ENCODE peak calls at places on chromosome 3, in five cellular contexts. Y is tibial artery, Z is lung, B is stomach, V is Peyer's patch. N is an unnamed sample. For H3K4me1 and H3K27me3, the result is how much of the 10 kb centered on the place peaks cover.

GRCh38 chr3:35946121-35946856 is 307.0 kb downstream of the ARPP21 start:
- DNase-seq in V (no peak), B (no peak), Z (no peak), Y (no peak), N (peak)

GRCh38 chr3:45554001-45554691 is 40.4 kb upstream of the LIMD1 start:
- DNase-seq in V (no peak), Z (no peak), B (peak), Y (no peak), N (no peak)

GRCh38 chr3:111045564-111045963 is 26.1 kb upstream of the NECTIN3 start:
- DNase-seq in V (no peak), Z (no peak), Y (no peak), B (no peak), N (no peak)

GRCh38 chr3:24117508-24117907 is 172.4 kb downstream of the NR1D2 start:
- DNase-seq in Z (no peak), V (no peak), B (no peak), Y (no peak), N (no peak)

GRCh38 chr3:149487598-149488197 is 13.2 kb downstream of the TM4SF4 start:
- DNase-seq in V (no peak), B (no peak), Y (no peak), Z (no peak), N (no peak)

GRCh38 chr3:123616593-123616992 is 31.7 kb upstream of the HACD2 start:
- DNase-seq in B (no peak), Y (no peak), Z (no peak), V (no peak), N (no peak)

GRCh38 chr3:63976166-63976861 is 47.0 kb downstream of the PSMD6 start:
- DNase-seq in B (no peak), V (no peak), Y (no peak), Z (no peak), N (peak)

GRCh38 chr3:176919836-176920760 is 277.2 kb downstream of the TBL1XR1 start:
- DNase-seq in Y (no peak), B (no peak), V (no peak), Z (no peak), N (peak)

GRCh38 chr3:65967376-65967775 is 71.3 kb downstream of the MAGI1 start:
- DNase-seq in B (no peak), Z (no peak), V (no peak), Y (no peak), N (no peak)

GRCh38 chr3:160827516-160827915 is 71.5 kb downstream of the PPM1L start:
- DNase-seq in B (no peak), Y (no peak), V (no peak), Z (no peak), N (no peak)

GRCh38 chr3:182921665-182922355 is 58.5 kb downstream of the DCUN1D1 start:
- DNase-seq in B (no peak), Y (no peak), V (no peak), Z (no peak), N (no peak)

GRCh38 chr3:184563569-184563925 is 2.0 kb downstream of the EPHB3 start:
- DNase-seq in Y (no peak), B (no peak), V (peak), Z (no peak), N (peak)

GRCh38 chr3:127535901-127536817 is 54.4 kb downstream of the TPRA1 start:
- DNase-seq in Z (no peak), Y (peak), B (peak), V (peak), N (no peak)

GRCh38 chr3:135966349-135966695 is 794 bp downstream of the PPP2R3A start:
- DNase-seq in Z (no peak), Y (no peak), V (no peak), B (no peak), N (no peak)

GRCh38 chr3:49161197-49161596 is 4.9 kb downstream of the CCDC71 start:
- DNase-seq in B (no peak), Z (no peak), V (no peak), Y (no peak), N (no peak)

GRCh38 chr3:49158792-49159191 is 7.3 kb downstream of the CCDC71 start:
- DNase-seq in Z (no peak), B (no peak), Y (no peak), V (no peak), N (no peak)

GRCh38 chr3:49157289-49157688 is 8.8 kb downstream of the CCDC71 start:
- DNase-seq in Z (no peak), B (no peak), V (no peak), Y (no peak), N (no peak)

GRCh38 chr3:49161808-49162530 is 4.2 kb downstream of the CCDC71 start:
- DNase-seq in Z (no peak), V (no peak), B (no peak), Y (no peak), N (no peak)

DNA sequence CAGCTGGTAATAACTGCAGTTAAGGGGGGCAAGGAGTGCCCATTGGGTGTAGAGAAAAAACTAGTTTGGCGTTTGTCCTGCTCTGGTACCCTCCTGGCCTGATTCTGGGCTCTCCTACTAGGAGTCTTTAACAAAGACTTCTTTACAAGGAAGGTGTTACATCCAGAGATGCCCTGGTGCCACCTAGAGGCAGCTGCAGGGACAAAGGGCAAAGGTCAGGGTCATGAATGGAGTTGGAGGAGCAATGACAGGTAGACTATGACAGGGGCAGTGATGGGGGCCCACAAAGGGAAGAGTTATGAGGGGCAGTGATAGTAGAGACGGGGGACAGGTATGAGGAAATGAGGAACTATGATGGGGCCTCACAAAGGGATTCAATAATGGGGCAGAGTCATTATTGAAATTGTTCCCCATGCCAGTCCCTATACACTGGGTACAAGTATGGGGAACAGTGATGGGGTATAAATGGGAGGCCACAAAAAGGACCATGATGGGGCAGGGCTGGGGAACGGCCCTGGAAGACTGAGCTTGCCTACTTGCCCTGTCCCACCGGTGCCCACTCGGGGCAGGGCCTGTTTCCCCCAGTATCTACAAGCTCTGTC is 7.9 kb downstream of the CCDC71 start:
- DNase-seq in Y (no peak), V (peak), Z (peak), B (peak), N (peak)
- TF ChIP-seq CTCF in Y (peak), V (peak), Z (peak), B (no peak), N (peak)

DNA sequence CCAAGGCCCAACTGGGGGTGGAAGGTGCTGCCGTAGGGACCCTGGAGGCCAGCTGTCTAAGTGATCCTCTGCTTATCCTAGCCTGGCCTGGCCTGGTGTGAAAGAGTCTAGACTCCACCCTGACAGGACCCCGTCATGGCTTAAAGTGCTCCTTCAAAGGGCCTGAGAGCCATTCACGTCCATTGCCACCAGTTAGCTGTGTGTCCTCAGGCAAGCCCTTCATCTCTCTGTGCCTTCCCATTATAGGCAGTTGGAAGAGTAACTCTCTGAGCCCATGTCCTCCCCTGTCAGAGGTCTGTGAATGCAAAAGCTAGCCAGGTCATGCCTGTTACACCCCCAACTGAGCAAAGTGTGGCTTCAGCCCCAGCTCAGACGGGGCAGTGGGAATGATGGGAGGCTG is 9.1 kb upstream of the DNAH1 start:
- DNase-seq in V (no peak), B (no peak), Z (no peak), Y (no peak), N (no peak)
- H3K4me1 ChIP-seq in V (under half), B (under half), Z (under half), Y (under half), N (under half)

GRCh38 chr3:181723568-181724431 is 12.1 kb downstream of the SOX2 start:
- DNase-seq in Y (no peak), V (no peak), B (no peak), Z (no peak), N (no peak)
- H3K27me3 ChIP-seq in Y (half or more), V (under half), B (under half), Z (under half), N (half or more)

GRCh38 chr3:122577409-122578028 is at the start of gene PARP15:
- DNase-seq in B (no peak), V (peak), Z (no peak), Y (no peak), N (no peak)
- TF ChIP-seq CTCF in B (no peak), V (no peak), Z (no peak), Y (no peak), N (no peak)

DNA sequence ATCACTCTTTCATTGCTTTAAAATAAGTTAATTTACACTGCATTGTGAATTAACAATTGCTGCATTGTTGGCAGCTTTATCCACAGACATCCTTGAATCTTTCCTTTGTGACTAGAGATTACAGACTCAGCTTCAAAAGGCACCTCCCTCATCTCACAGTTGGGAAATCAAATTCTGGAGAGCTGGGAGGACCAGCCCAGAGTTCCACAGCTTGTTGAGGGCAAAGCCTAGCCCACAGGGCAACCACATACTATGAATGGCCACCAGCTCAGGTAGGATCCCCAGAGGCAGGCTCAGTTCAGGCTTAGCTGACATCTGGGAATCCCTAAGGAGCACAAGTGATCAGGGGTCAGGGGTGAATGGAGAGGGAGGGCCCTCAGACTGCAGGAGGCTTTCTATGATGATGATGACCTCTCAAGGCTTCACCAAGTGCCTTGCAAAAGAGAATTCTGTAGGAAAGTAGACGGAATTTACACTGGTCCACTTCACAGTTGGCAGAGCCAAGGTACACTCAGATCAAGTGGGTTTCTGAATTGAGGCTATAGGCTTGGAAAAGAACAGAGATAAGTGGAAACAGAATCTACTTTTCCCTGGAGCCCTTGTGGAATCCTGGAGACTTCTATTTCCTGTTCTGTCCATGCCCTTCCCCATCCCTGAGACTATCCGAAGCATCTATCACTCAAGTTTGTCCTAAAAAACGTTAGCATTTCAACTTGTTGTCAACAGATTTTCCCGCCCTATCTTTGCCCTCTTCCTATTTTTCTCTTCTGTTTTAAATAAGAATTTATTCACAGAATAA is 13.2 kb downstream of the GCSAM start:
- DNase-seq in V (no peak), Y (no peak), B (no peak), Z (peak), N (no peak)
- H3K4me1 ChIP-seq in V (under half), Y (under half), B (under half), Z (under half), N (under half)

DNA sequence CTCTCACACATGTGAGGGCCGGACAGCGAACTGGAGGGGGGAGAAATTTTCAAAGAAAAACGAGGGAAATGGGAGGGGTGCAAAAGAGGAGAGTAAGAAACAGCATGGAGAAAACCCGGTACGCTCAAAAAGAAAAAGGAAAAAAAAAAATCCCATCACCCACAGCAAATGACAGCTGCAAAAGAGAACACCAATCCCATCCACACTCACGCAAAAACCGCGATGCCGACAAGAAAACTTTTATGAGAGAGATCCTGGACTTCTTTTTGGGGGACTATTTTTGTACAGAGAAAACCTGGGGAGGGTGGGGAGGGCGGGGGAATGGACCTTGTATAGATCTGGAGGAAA is 1.5 kb downstream of the SOX2 start:
- DNase-seq in B (no peak), Y (no peak), Z (no peak), V (no peak), N (no peak)
- H3K27me3 ChIP-seq in B (under half), Y (half or more), Z (under half), V (under half), N (half or more)

N was measured in foreskin keratinocyte.